ENCODE peak calls at places on chromosomes 6 and 20, in six cellular contexts. Z is Panc1, S is body of pancreas, E is ovary, K is lung, G is pancreas. L is an unnamed sample.
A peak's percentile ranks its signal among the peaks of the same experiment; 100 is the strongest.

GRCh38 chr20:5848711-5849505 is 98.7 kb downstream of the SHLD1 start:
- DNase-seq in K (no peak), Z (no peak), E (peak; percentile 30), S (peak; percentile 17), G (no peak), L (peak; percentile 55)

GRCh38 chr6:7594579-7595125 is 4.7 kb downstream of the SNRNP48 start:
- DNase-seq in S (no peak), G (no peak), E (no peak), Z (no peak), K (no peak), L (no peak)

GRCh38 chr6:91083226-91083625 is 496.4 kb upstream of the MAP3K7 start:
- DNase-seq in Z (no peak), G (no peak), E (no peak), S (no peak), K (no peak), L (no peak)

GRCh38 chr6:22756365-22756764 is 187.0 kb downstream of the HDGFL1 start:
- DNase-seq in K (no peak), G (no peak), S (no peak), Z (no peak), E (no peak), L (no peak)

GRCh38 chr20:55961351-55962320 is 43.7 kb downstream of the CBLN4 start:
- DNase-seq in K (peak; percentile 44), S (no peak), Z (no peak), G (no peak), E (peak; percentile 62), L (no peak)

GRCh38 chr6:135939216-135939610 is 87.7 kb downstream of the PDE7B start:
- DNase-seq in S (no peak), K (no peak), E (no peak), Z (no peak), G (no peak), L (no peak)

GRCh38 chr20:52905235-52905634 is 66.9 kb upstream of the TSHZ2 start:
- DNase-seq in E (no peak), Z (no peak), K (no peak), G (no peak), S (no peak), L (no peak)

GRCh38 chr6:150588862-150589499 is 10.7 kb upstream of the PLEKHG1 start:
- DNase-seq in E (no peak), Z (no peak), S (no peak), G (no peak), K (no peak), L (no peak)

GRCh38 chr6:3534599-3534998 is 77.7 kb upstream of the SLC22A23 start:
- DNase-seq in E (no peak), Z (no peak), G (no peak), K (peak; percentile 11), S (no peak), L (no peak)

GRCh38 chr6:50217816-50218215 is 168.1 kb upstream of the DEFB112 start:
- DNase-seq in G (no peak), K (no peak), E (no peak), Z (no peak), S (no peak), L (no peak)

GRCh38 chr6:134175532-134176282 is 123.3 kb upstream of the SLC2A12 start:
- DNase-seq in K (peak; percentile 83), E (peak; percentile 80), Z (no peak), S (peak; percentile 87), G (peak; percentile 86), L (peak; percentile 52)

GRCh38 chr6:83042671-83043070 is 23.0 kb downstream of the UBE3D start:
- DNase-seq in K (no peak), S (no peak), E (no peak), Z (no peak), G (no peak), L (no peak)

GRCh38 chr6:71335544-71335943 is 46.9 kb downstream of the OGFRL1 start:
- DNase-seq in G (no peak), S (no peak), E (no peak), K (no peak), Z (no peak), L (no peak)

GRCh38 chr6:16999486-17000436 is 102.1 kb upstream of the STMND1 start:
- DNase-seq in S (no peak), E (no peak), K (no peak), Z (no peak), G (no peak), L (no peak)

GRCh38 chr6:12150812-12151432 is 138.8 kb downstream of the HIVEP1 start:
- DNase-seq in S (no peak), K (no peak), G (no peak), Z (no peak), E (no peak), L (peak; percentile 23)

GRCh38 chr6:29753309-29753644 is 30.0 kb downstream of the HLA-F start:
- DNase-seq in K (no peak), E (no peak), S (no peak), G (no peak), Z (no peak), L (no peak)

GRCh38 chr6:54267798-54268197 is 40.4 kb upstream of the TINAG start:
- DNase-seq in G (no peak), S (peak; percentile 24), K (peak; percentile 33), Z (no peak), E (no peak), L (no peak)

GRCh38 chr20:61702246-61702645 is 363.4 kb downstream of the TAF4 start:
- DNase-seq in Z (no peak), G (no peak), K (no peak), S (no peak), E (no peak), L (no peak)

GRCh38 chr6:90121982-90122381 is 174.7 kb downstream of the BACH2 start:
- DNase-seq in Z (no peak), S (no peak), G (no peak), E (no peak), K (no peak), L (no peak)

GRCh38 chr20:37564388-37565133 is 36.9 kb upstream of the BLCAP start:
- DNase-seq in K (no peak), S (peak; percentile 35), G (peak; percentile 88), E (peak; percentile 52), Z (no peak), L (peak; percentile 34)

GRCh38 chr6:30719356-30719755 is 796 bp upstream of the TUBB start:
- DNase-seq in G (no peak), S (no peak), K (no peak), Z (no peak), E (no peak), L (no peak)

DNA sequence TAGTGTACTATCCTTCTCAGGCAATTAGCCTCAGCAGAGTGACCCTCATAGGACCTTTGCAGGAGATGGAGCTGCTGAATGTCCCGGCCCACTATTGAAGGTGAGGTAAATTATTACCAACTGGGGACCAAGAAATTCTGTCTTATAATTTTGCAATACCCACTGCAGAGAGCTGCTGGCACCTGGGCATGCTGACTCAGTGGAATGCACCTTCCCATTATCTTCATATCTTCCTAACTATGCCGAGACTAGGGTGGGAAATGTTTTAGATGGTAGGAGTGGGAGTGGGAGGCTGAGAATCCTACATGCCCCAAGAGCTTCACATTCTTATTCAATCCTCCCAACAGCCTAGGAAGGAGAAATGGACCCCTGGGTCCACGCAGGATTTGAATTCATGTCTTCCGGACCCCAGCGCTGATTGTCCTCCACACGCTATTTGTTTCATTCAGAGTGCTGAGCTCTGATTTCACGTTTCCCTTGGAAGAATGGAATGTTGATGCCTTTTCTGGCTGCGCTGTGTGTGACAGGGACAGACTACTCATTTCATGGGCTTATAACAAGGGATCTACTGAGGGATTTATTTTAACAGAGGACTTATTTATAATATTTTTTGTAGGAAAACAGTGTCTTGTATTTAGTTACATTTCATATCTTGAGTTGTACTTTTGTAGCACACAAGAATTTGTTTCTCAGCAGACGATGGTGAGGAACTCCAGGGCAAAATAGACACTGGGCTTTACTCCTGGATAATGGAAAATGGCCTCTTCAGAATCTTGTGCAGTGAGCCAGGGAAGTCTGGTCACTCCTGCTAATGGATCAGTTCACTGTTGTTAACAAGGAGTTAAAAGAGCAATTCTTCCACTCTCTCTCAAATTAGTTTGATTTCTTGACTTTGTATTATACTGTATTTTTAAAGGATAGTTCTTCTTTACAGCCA is 66.4 kb downstream of the FYN start:
- DNase-seq in S (no peak), K (no peak), Z (no peak), G (no peak), E (no peak), L (no peak)
- H3K27ac ChIP-seq in S (no peak overlapping the region), K (no peak overlapping the region), Z (no peak overlapping the region), G (no peak overlapping the region), E (no peak overlapping the region), L (peak overlapping the region; percentile 77)

GRCh38 chr20:48718914-48719578 is 108.8 kb downstream of the PREX1 start:
- DNase-seq in S (no peak), G (peak; percentile 21), E (no peak), Z (no peak), K (no peak), L (peak; percentile 36)
- H3K4me1 ChIP-seq in S (peaks cover 15% of the 10 kb centered on the region), G (peaks cover 10% of the 10 kb centered on the region), E (peaks cover 6% of the 10 kb centered on the region), Z (peaks cover 13% of the 10 kb centered on the region), K (peaks cover 33% of the 10 kb centered on the region), L (peaks cover 100% of the 10 kb centered on the region)

GRCh38 chr20:10356628-10357027 is 77.4 kb downstream of the MKKS start:
- DNase-seq in Z (no peak), K (no peak), G (no peak), S (no peak), E (no peak), L (no peak)

GRCh38 chr20:10357974-10358373 is 76.0 kb downstream of the MKKS start:
- DNase-seq in S (no peak), K (no peak), G (no peak), E (no peak), Z (no peak), L (no peak)

GRCh38 chr20:10359621-10360040 is 74.4 kb downstream of the MKKS start:
- DNase-seq in K (no peak), G (no peak), E (no peak), Z (no peak), S (no peak), L (no peak)

GRCh38 chr20:10360878-10361277 is 73.1 kb downstream of the MKKS start:
- DNase-seq in Z (no peak), K (no peak), E (no peak), G (no peak), S (no peak), L (no peak)

DNA sequence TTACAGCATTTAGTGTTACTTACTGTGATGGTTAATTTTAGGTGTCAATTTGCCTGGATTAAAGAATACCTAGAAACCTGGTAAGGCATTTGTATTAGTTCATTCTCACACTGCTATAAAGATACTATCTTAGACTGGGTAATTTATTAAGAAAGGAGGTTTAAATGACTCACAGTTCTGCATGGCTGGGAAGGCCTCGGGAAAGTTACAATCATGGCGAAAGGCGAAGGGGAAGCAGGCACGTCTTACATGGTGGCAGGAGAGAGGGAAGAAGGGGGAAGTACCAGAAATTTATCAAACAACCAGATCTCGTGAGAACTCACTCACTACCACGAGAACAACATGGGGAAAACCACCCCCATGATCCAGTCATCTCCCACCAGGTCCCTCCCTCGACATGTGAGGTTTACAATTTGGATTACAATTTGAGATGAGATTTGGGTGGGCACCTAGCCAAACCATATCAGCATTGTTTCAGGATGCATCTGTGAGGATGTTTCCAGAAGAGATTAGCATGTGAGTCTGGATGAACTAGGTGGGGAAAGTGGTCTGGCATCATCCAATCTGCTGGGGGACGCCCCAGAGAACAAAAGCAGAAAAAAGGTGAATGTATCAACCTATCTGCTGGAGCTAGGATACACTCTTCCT is 76.8 kb downstream of the MKKS start:
- DNase-seq in Z (no peak), E (no peak), S (no peak), K (no peak), G (no peak), L (no peak)
- H3K27ac ChIP-seq in Z (no peak overlapping the region), E (no peak overlapping the region), S (peak overlapping the region; percentile 1), K (no peak overlapping the region), G (no peak overlapping the region), L (no peak overlapping the region)

DNA sequence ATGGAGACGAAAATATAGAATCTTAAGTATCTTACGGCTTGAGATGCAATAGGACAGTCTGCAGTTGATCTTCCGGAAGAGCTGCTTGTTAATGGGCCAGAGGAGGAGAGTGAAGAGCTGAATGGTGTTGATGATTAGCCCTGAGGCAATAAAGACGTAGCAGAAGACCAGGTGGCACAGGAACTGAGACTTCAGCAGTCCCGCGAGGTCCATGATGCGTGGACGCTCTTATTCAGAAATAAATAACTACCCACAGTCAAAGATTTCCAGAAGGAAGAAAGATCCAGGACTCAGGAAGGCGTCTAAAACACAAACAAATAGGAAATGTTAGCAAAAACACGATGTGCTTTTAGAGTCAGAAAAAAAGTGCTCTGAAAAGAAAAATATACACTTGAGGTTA is 41.9 kb downstream of the AGPAT4 start:
- DNase-seq in G (no peak), Z (no peak), S (no peak), E (no peak), K (no peak), L (no peak)
- H3K4me1 ChIP-seq in G (peaks cover 16% of the 10 kb centered on the region), Z (no peaks in the 10 kb centered on the region), S (peaks cover 12% of the 10 kb centered on the region), E (peaks cover 20% of the 10 kb centered on the region), K (peaks cover 6% of the 10 kb centered on the region), L (peaks cover 15% of the 10 kb centered on the region)